ENCODE peak calls at places on chromosomes 3 and 15, in five cellular contexts. C is K562, L is HepG2, I is SK-N-SH, U is GM12878. T is an unnamed sample.

GRCh38 chr3:14243782-14244181 is 65.2 kb downstream of the LSM3 start:
- DNase-seq in L (no peak), C (no peak), I (no peak), U (no peak), T (no peak)

GRCh38 chr15:68821190-68821897 is 649 bp upstream of the ANP32A start:
- DNase-seq in U (no peak), L (no peak), C (peak; percentile 38), I (no peak), T (no peak)

GRCh38 chr15:67999320-68000100 is 54.6 kb upstream of the PIAS1 start:
- DNase-seq in U (no peak), L (no peak), C (no peak), I (no peak), T (no peak)

GRCh38 chr15:23372284-23372683 is 17.7 kb downstream of the GOLGA8S start:
- DNase-seq in U (no peak), L (no peak), I (no peak), C (peak; percentile 27), T (no peak)

GRCh38 chr3:58023536-58023935 is 15.3 kb downstream of the FLNB start:
- DNase-seq in U (no peak), C (no peak), L (no peak), I (no peak), T (no peak)

GRCh38 chr3:118480101-118480860 is 554.4 kb downstream of the IGSF11 start:
- DNase-seq in L (no peak), I (no peak), U (no peak), C (no peak), T (no peak)

GRCh38 chr3:178260887-178261286 is 275.3 kb upstream of the KCNMB2 start:
- DNase-seq in U (no peak), I (peak; percentile 2), L (no peak), C (peak; percentile 83), T (no peak)

GRCh38 chr3:14616606-14617507 is 34.7 kb upstream of the CCDC174 start:
- DNase-seq in C (no peak), U (no peak), I (no peak), L (no peak), T (no peak)

GRCh38 chr15:32683231-32683630 is 34.6 kb upstream of the GREM1 start:
- DNase-seq in I (no peak), L (no peak), U (no peak), C (no peak), T (no peak)

GRCh38 chr3:32106929-32107362 is 526 bp downstream of the GPD1L start:
- DNase-seq in C (no peak), U (no peak), L (no peak), I (no peak), T (peak; percentile 26)

GRCh38 chr3:71579301-71579933 is 4.1 kb downstream of the FOXP1 start:
- DNase-seq in I (no peak), C (no peak), U (no peak), L (no peak), T (no peak)
- TF ChIP-seq GABPA in I (no peak), C (no peak), U (no peak), L (no peak), T (no peak)

GRCh38 chr3:81838455-81838854 is 77.0 kb upstream of the GBE1 start:
- DNase-seq in C (no peak), I (no peak), L (no peak), U (no peak), T (no peak)

GRCh38 chr3:81839504-81840094 is 78.2 kb upstream of the GBE1 start:
- DNase-seq in L (no peak), I (no peak), U (no peak), C (no peak), T (no peak)

GRCh38 chr3:81837071-81837593 is 75.7 kb upstream of the GBE1 start:
- DNase-seq in U (no peak), C (no peak), L (no peak), I (no peak), T (no peak)
- TF ChIP-seq REST in U (no peak), C (no peak), L (no peak), I (no peak), T (no peak)

DNA sequence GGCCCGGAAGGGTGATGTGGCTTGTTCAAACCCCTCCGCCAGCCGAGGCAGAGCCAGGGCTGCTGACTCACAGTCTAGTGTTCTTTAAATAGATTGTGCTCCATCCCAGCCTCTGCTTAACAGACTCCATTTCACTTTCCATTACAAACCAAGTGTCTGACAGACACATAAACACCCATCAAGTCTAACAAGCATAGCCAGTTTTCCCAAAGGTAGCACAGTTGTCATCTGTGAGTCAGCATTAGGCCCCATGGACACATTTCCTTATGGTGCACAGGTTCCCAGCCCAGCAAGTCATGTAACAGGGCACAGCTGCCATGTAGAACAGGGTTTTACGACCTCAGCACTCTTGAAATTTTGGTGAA is 109.9 kb upstream of the RAP2B start:
- DNase-seq in I (no peak), U (no peak), C (peak; percentile 91), L (peak; percentile 6), T (no peak)
- H3K4me3 ChIP-seq in I (no peak overlapping the region), U (no peak overlapping the region), C (no peak overlapping the region), L (no peak overlapping the region), T (no peak overlapping the region)

GRCh38 chr15:35627696-35628095 is 81.7 kb upstream of the DPH6 start:
- DNase-seq in C (no peak), I (no peak), U (no peak), L (no peak), T (no peak)

GRCh38 chr15:35626984-35627383 is 81.0 kb upstream of the DPH6 start:
- DNase-seq in I (no peak), U (no peak), C (peak; percentile 21), L (no peak), T (no peak)

GRCh38 chr15:35626531-35626930 is 80.6 kb upstream of the DPH6 start:
- DNase-seq in L (no peak), U (no peak), C (no peak), I (peak; percentile 1), T (no peak)

GRCh38 chr15:35622641-35623340 is 76.8 kb upstream of the DPH6 start:
- DNase-seq in C (no peak), U (no peak), L (no peak), I (no peak), T (no peak)

GRCh38 chr15:35624881-35625280 is 78.9 kb upstream of the DPH6 start:
- DNase-seq in L (no peak), I (no peak), U (no peak), C (no peak), T (no peak)
- TF ChIP-seq GABPA in L (no peak), I (no peak), U (no peak), C (no peak), T (no peak)

GRCh38 chr15:72318408-72318942 is 1.5 kb downstream of the CELF6 start:
- DNase-seq in I (no peak), C (peak; percentile 34), U (no peak), L (no peak), T (no peak)
- TF ChIP-seq REST in I (no peak), C (no peak), U (no peak), L (no peak), T (no peak)

DNA sequence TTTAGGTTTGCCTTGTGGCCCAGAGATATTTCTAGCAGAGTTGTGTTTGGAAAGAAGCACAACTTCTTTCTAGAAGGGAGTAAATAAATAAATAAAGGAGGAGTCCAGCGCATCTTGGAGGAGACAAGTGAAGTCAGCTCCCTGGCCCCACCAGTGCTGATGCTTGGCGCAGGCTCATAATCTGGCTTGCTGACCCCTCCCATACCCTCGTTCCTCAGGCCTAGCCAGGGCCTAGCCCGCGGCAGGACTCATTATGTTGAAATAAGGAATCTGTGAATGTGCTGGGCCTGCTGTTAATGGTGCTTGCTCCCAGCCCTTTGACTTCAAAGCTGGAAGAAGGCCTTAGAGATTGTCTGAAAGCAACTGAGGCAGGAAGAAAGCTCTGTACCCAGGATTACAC is 3.1 kb downstream of the ZNF710 start:
- DNase-seq in U (no peak), I (no peak), L (no peak), C (no peak), T (no peak)
- H3K4me3 ChIP-seq in U (peak overlapping the region; percentile 79), I (no peak overlapping the region), L (peak overlapping the region; percentile 78), C (no peak overlapping the region), T (no peak overlapping the region)

GRCh38 chr15:60799885-60800728 is 321.2 kb upstream of the ICE2 start:
- DNase-seq in I (peak; percentile 44), U (no peak), L (no peak), C (no peak), T (no peak)
- TF ChIP-seq GABPA in I (no peak), U (no peak), L (no peak), C (no peak), T (no peak)

GRCh38 chr15:80934761-80935221 is 54.8 kb downstream of the MESD start:
- DNase-seq in I (no peak), C (no peak), L (no peak), U (no peak), T (no peak)
- TF ChIP-seq REST in I (no peak), C (no peak), L (no peak), U (no peak), T (no peak)

T was measured in HL-60.